ENCODE peak calls at places on chromosomes 7 and 10, in ten cellular contexts. R is left ventricle myocardium inferior, Y is lung, A is tibial artery, N is gastrocnemius medialis, X is thoracic aorta, W is hepatocyte, G is A549, I is SK-N-SH, B is small intestine. D is an unnamed sample.

GRCh38 chr10:90945496-90946070 is 24.7 kb upstream of the ANKRD1 start:
- DNase-seq in R (no peak), Y (no peak), A (no peak), N (no peak), X (no peak), W (no peak), G (no peak), I (no peak), B (no peak), D (no peak)

GRCh38 chr7:26620352-26620751 is 244.0 kb downstream of the SKAP2 start:
- DNase-seq in R (no peak), Y (no peak), A (no peak), N (no peak), X (no peak), W (peak; percentile 13), G (peak; percentile 18), I (no peak), B (no peak), D (peak; percentile 57)

GRCh38 chr10:127485153-127485857 is 63.8 kb upstream of the NPS start:
- DNase-seq in R (no peak), Y (no peak), A (no peak), N (no peak), X (no peak), W (peak; percentile 57), G (peak; percentile 47), I (no peak), B (no peak), D (peak; percentile 18)

GRCh38 chr10:45518741-45519140 is 144.7 kb downstream of the ALOX5 start:
- DNase-seq in R (no peak), Y (no peak), A (no peak), N (no peak), X (no peak), W (no peak), G (no peak), I (no peak), B (no peak), D (no peak)

GRCh38 chr7:40733578-40733977 is 598.8 kb downstream of the SUGCT start:
- DNase-seq in R (no peak), Y (no peak), A (no peak), N (no peak), X (no peak), W (no peak), G (no peak), I (no peak), B (no peak), D (no peak)

GRCh38 chr10:128050117-128050516 is 76.1 kb downstream of the MKI67 start:
- DNase-seq in R (no peak), Y (no peak), A (no peak), N (no peak), X (no peak), W (no peak), G (no peak), I (no peak), B (no peak), D (no peak)

GRCh38 chr7:148623586-148624282 is 33.2 kb downstream of the C7orf33 start:
- DNase-seq in R (no peak), Y (no peak), A (no peak), N (no peak), X (no peak), W (no peak), G (no peak), I (no peak), B (no peak), D (no peak)

GRCh38 chr7:109793-110556 is 82.4 kb upstream of the FAM20C start:
- DNase-seq in R (no peak), Y (no peak), A (no peak), N (no peak), X (no peak), W (no peak), G (no peak), I (no peak), B (no peak), D (no peak)

GRCh38 chr7:140179339-140179738 is 2.6 kb upstream of the KDM7A start:
- DNase-seq in R (no peak), Y (no peak), A (no peak), N (no peak), X (no peak), W (no peak), G (no peak), I (no peak), B (no peak), D (no peak)

GRCh38 chr7:140174217-140174616 is 2.6 kb downstream of the KDM7A start:
- DNase-seq in R (no peak), Y (no peak), A (no peak), N (no peak), X (no peak), W (no peak), G (no peak), I (no peak), B (no peak), D (no peak)

GRCh38 chr7:140176811-140177702 is at the start of gene KDM7A:
- DNase-seq in R (peak; percentile 94), Y (peak; percentile 91), A (peak; percentile 96), N (peak; percentile 91), X (peak; percentile 77), W (peak; percentile 98), G (peak; percentile 72), I (peak; percentile 98), B (peak; percentile 92), D (no peak)

GRCh38 chr7:140175221-140176218 is 1.3 kb downstream of the KDM7A start:
- DNase-seq in R (peak; percentile 89), Y (peak; percentile 96), A (peak; percentile 96), N (peak; percentile 94), X (peak; percentile 88), W (peak; percentile 95), G (peak; percentile 86), I (peak; percentile 88), B (peak; percentile 97), D (no peak)

DNA sequence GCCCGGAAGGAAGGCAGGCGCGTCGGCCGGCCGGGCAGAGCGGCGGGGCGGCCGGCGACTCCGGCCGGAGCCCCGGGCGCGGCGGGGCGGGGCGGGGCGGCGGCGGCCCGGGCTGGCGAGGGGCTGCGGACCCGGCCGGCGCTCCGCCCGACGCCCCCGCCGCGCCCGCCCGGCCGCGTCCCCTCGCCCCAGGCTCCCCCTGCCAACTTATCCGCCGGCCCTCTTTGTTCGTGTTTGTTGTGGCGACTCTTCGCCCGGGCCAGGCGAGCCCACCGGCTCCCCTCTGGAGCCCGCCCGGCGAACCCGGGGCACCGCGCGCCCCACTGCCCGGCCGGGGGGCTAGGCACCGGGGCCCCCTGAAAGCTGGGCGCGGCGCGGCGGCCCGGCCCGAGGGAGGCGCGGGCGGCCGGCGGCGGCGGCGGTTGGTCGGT is 497 bp downstream of the KDM7A start:
- DNase-seq in R (no peak), Y (no peak), A (no peak), N (no peak), X (no peak), W (peak; percentile 58), G (no peak), I (peak; percentile 80), B (no peak), D (no peak)
- H3K4me1 ChIP-seq in R (peaks cover 50% of the 10 kb centered on the region), Y (peaks cover 3% of the 10 kb centered on the region), A (peaks cover 6% of the 10 kb centered on the region), N (peaks cover 30% of the 10 kb centered on the region), X (peaks cover 18% of the 10 kb centered on the region), W (no peaks in the 10 kb centered on the region), G (peaks cover 9% of the 10 kb centered on the region), I (no peaks in the 10 kb centered on the region), B (no peaks in the 10 kb centered on the region), D (no peaks in the 10 kb centered on the region)

GRCh38 chr10:15136960-15137359 is 31.5 kb downstream of the NMT2 start:
- DNase-seq in R (no peak), Y (no peak), A (no peak), N (no peak), X (no peak), W (no peak), G (no peak), I (no peak), B (no peak), D (no peak)

GRCh38 chr10:15136129-15136726 is 32.3 kb downstream of the NMT2 start:
- DNase-seq in R (no peak), Y (no peak), A (no peak), N (no peak), X (no peak), W (no peak), G (no peak), I (no peak), B (no peak), D (no peak)

GRCh38 chr10:15140640-15141039 is 27.9 kb downstream of the NMT2 start:
- DNase-seq in R (no peak), Y (no peak), A (no peak), N (no peak), X (no peak), W (no peak), G (no peak), I (peak; percentile 24), B (no peak), D (no peak)

GRCh38 chr10:15141136-15142067 is 27.1 kb downstream of the NMT2 start:
- DNase-seq in R (no peak), Y (no peak), A (no peak), N (no peak), X (no peak), W (no peak), G (no peak), I (no peak), B (no peak), D (no peak)

GRCh38 chr10:15137636-15138035 is 30.9 kb downstream of the NMT2 start:
- DNase-seq in R (no peak), Y (no peak), A (no peak), N (no peak), X (no peak), W (no peak), G (no peak), I (no peak), B (no peak), D (no peak)
- H3K27ac ChIP-seq in R (no peak overlapping the region), Y (no peak overlapping the region), A (no peak overlapping the region), N (no peak overlapping the region), X (no peak overlapping the region), W (peak overlapping the region; percentile 56), G (no peak overlapping the region), I (no peak overlapping the region), B (no peak overlapping the region), D (no peak overlapping the region)

GRCh38 chr10:122232781-122233180 is 38.3 kb upstream of the BTBD16 start:
- DNase-seq in R (no peak), Y (no peak), A (no peak), N (no peak), X (no peak), W (peak; percentile 21), G (no peak), I (no peak), B (no peak), D (no peak)

GRCh38 chr10:122233857-122234348 is 37.2 kb upstream of the BTBD16 start:
- DNase-seq in R (peak; percentile 70), Y (no peak), A (no peak), N (peak; percentile 85), X (no peak), W (no peak), G (no peak), I (peak; percentile 63), B (no peak), D (no peak)

GRCh38 chr10:122230222-122230621 is 40.9 kb upstream of the BTBD16 start:
- DNase-seq in R (no peak), Y (no peak), A (no peak), N (no peak), X (no peak), W (no peak), G (no peak), I (no peak), B (no peak), D (no peak)

GRCh38 chr10:122227754-122228153 is 43.3 kb upstream of the BTBD16 start:
- DNase-seq in R (no peak), Y (no peak), A (no peak), N (no peak), X (no peak), W (no peak), G (no peak), I (no peak), B (no peak), D (no peak)

GRCh38 chr10:122229678-122230077 is 41.4 kb upstream of the BTBD16 start:
- DNase-seq in R (no peak), Y (no peak), A (no peak), N (no peak), X (no peak), W (no peak), G (no peak), I (peak; percentile 46), B (no peak), D (no peak)
- H3K4me3 ChIP-seq in R (no peak overlapping the region), Y (no peak overlapping the region), A (no peak overlapping the region), N (no peak overlapping the region), X (no peak overlapping the region), W (no peak overlapping the region), G (no peak overlapping the region), I (no peak overlapping the region), B (no peak overlapping the region), D (no peak overlapping the region)

GRCh38 chr10:50561816-50562215 is 61.9 kb downstream of the SGMS1 start:
- DNase-seq in R (no peak), Y (no peak), A (no peak), N (no peak), X (no peak), W (peak; percentile 33), G (peak; percentile 14), I (peak; percentile 33), B (peak; percentile 26), D (no peak)

GRCh38 chr10:50561266-50561665 is 62.5 kb downstream of the SGMS1 start:
- DNase-seq in R (no peak), Y (no peak), A (no peak), N (no peak), X (no peak), W (no peak), G (no peak), I (no peak), B (no peak), D (no peak)

GRCh38 chr10:50557130-50557682 is 66.5 kb downstream of the SGMS1 start:
- DNase-seq in R (no peak), Y (no peak), A (no peak), N (no peak), X (no peak), W (no peak), G (no peak), I (no peak), B (no peak), D (no peak)

GRCh38 chr10:50558368-50558767 is 65.4 kb downstream of the SGMS1 start:
- DNase-seq in R (no peak), Y (no peak), A (no peak), N (no peak), X (no peak), W (no peak), G (no peak), I (no peak), B (no peak), D (no peak)

DNA sequence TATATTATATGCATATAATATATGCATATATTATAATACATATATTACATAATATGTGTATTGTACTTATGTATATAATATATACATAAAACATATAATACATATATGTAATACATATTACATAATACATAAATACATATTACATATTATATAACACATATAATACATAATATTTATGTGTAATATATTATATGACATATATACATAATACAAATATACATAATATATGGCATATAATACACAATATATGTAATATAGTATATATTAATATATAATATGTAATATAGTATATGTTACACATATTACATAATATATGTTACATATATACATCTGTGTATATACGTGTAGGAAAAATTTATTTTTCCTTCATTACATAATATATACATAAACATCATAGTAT is 63.4 kb downstream of the SGMS1 start:
- DNase-seq in R (no peak), Y (no peak), A (no peak), N (no peak), X (no peak), W (no peak), G (no peak), I (no peak), B (no peak), D (no peak)
- H3K4me1 ChIP-seq in R (peaks cover 61% of the 10 kb centered on the region), Y (peaks cover 7% of the 10 kb centered on the region), A (peaks cover 27% of the 10 kb centered on the region), N (peaks cover 44% of the 10 kb centered on the region), X (peaks cover 49% of the 10 kb centered on the region), W (peaks cover 18% of the 10 kb centered on the region), G (no peaks in the 10 kb centered on the region), I (peaks cover 32% of the 10 kb centered on the region), B (peaks cover 6% of the 10 kb centered on the region), D (no peaks in the 10 kb centered on the region)